ENCODE peak calls at places on chromosomes 3 and 15, in ten cellular contexts. One of them, this sample, is unnamed.
A peak's percentile ranks its signal among the peaks of the same experiment; 100 is the strongest.

GRCh38 chr15:72237286-72238224 is 6.6 kb upstream of the PKM start:
- DNase-seq in CD8-positive, alpha-beta T cell: peak; percentile 32
- DNase-seq in OCI-LY7: no peak
- DNase-seq in heart left ventricle: peak; percentile 73
- DNase-seq in heart right ventricle: no peak
- DNase-seq in cardiac muscle cell: peak; percentile 97
- DNase-seq in ascending aorta: peak; percentile 87
- DNase-seq in uterus: peak; percentile 57
- DNase-seq in body of pancreas: peak; percentile 26
- DNase-seq in BE2C: peak; percentile 60
- DNase-seq in this sample: peak; percentile 62

GRCh38 chr3:141538568-141538967 is 51.7 kb downstream of the RASA2 start:
- DNase-seq in CD8-positive, alpha-beta T cell: no peak
- DNase-seq in OCI-LY7: no peak
- DNase-seq in heart left ventricle: no peak
- DNase-seq in heart right ventricle: no peak
- DNase-seq in cardiac muscle cell: no peak
- DNase-seq in ascending aorta: no peak
- DNase-seq in uterus: no peak
- DNase-seq in body of pancreas: no peak
- DNase-seq in BE2C: no peak
- DNase-seq in this sample: no peak

GRCh38 chr3:15535757-15536156 is 14.3 kb upstream of the COLQ start:
- DNase-seq in CD8-positive, alpha-beta T cell: no peak
- DNase-seq in OCI-LY7: no peak
- DNase-seq in heart left ventricle: no peak
- DNase-seq in heart right ventricle: no peak
- DNase-seq in cardiac muscle cell: no peak
- DNase-seq in ascending aorta: no peak
- DNase-seq in uterus: no peak
- DNase-seq in body of pancreas: no peak
- DNase-seq in BE2C: no peak
- DNase-seq in this sample: no peak

GRCh38 chr15:42148808-42149492 is 7.5 kb downstream of the PLA2G4F start:
- DNase-seq in CD8-positive, alpha-beta T cell: no peak
- DNase-seq in OCI-LY7: no peak
- DNase-seq in heart left ventricle: no peak
- DNase-seq in heart right ventricle: peak; percentile 22
- DNase-seq in cardiac muscle cell: no peak
- DNase-seq in ascending aorta: peak; percentile 41
- DNase-seq in uterus: no peak
- DNase-seq in body of pancreas: no peak
- DNase-seq in BE2C: no peak
- DNase-seq in this sample: peak; percentile 32

GRCh38 chr3:27360113-27361078 is 8.8 kb downstream of the NEK10 start:
- DNase-seq in CD8-positive, alpha-beta T cell: no peak
- DNase-seq in OCI-LY7: peak; percentile 23
- DNase-seq in heart left ventricle: no peak
- DNase-seq in heart right ventricle: no peak
- DNase-seq in cardiac muscle cell: peak; percentile 28
- DNase-seq in ascending aorta: no peak
- DNase-seq in uterus: no peak
- DNase-seq in body of pancreas: peak; percentile 8
- DNase-seq in BE2C: no peak
- DNase-seq in this sample: peak; percentile 4

GRCh38 chr3:113354307-113354706 is 87.0 kb downstream of the CFAP44 start:
- DNase-seq in CD8-positive, alpha-beta T cell: no peak
- DNase-seq in OCI-LY7: no peak
- DNase-seq in heart left ventricle: no peak
- DNase-seq in heart right ventricle: no peak
- DNase-seq in cardiac muscle cell: no peak
- DNase-seq in ascending aorta: no peak
- DNase-seq in uterus: no peak
- DNase-seq in body of pancreas: no peak
- DNase-seq in BE2C: no peak
- DNase-seq in this sample: no peak

GRCh38 chr15:50182233-50183013 is 427 bp downstream of the SLC27A2 start:
- DNase-seq in CD8-positive, alpha-beta T cell: peak; percentile 40
- DNase-seq in OCI-LY7: no peak
- DNase-seq in heart left ventricle: no peak
- DNase-seq in heart right ventricle: no peak
- DNase-seq in cardiac muscle cell: peak; percentile 45
- DNase-seq in ascending aorta: no peak
- DNase-seq in uterus: no peak
- DNase-seq in body of pancreas: peak; percentile 36
- DNase-seq in BE2C: no peak
- DNase-seq in this sample: no peak

GRCh38 chr3:177358085-177358967 is 161.0 kb upstream of the TBL1XR1 start:
- DNase-seq in CD8-positive, alpha-beta T cell: peak; percentile 66
- DNase-seq in OCI-LY7: peak; percentile 68
- DNase-seq in heart left ventricle: peak; percentile 81
- DNase-seq in heart right ventricle: peak; percentile 87
- DNase-seq in cardiac muscle cell: peak; percentile 96
- DNase-seq in ascending aorta: peak; percentile 86
- DNase-seq in uterus: peak; percentile 46
- DNase-seq in body of pancreas: peak; percentile 44
- DNase-seq in BE2C: peak; percentile 73
- DNase-seq in this sample: peak; percentile 81

GRCh38 chr3:25181096-25181495 is 247.0 kb upstream of the RARB start:
- DNase-seq in CD8-positive, alpha-beta T cell: no peak
- DNase-seq in OCI-LY7: no peak
- DNase-seq in heart left ventricle: no peak
- DNase-seq in heart right ventricle: no peak
- DNase-seq in cardiac muscle cell: no peak
- DNase-seq in ascending aorta: no peak
- DNase-seq in uterus: no peak
- DNase-seq in body of pancreas: no peak
- DNase-seq in BE2C: no peak
- DNase-seq in this sample: no peak

GRCh38 chr3:138356666-138357409 is 8.5 kb downstream of the MRAS start:
- DNase-seq in CD8-positive, alpha-beta T cell: no peak
- DNase-seq in OCI-LY7: no peak
- DNase-seq in heart left ventricle: no peak
- DNase-seq in heart right ventricle: no peak
- DNase-seq in cardiac muscle cell: no peak
- DNase-seq in ascending aorta: no peak
- DNase-seq in uterus: no peak
- DNase-seq in body of pancreas: no peak
- DNase-seq in BE2C: no peak
- DNase-seq in this sample: no peak

GRCh38 chr3:169772530-169772950 is 656 bp upstream of the MYNN start:
- DNase-seq in CD8-positive, alpha-beta T cell: no peak
- DNase-seq in OCI-LY7: peak; percentile 82
- DNase-seq in heart left ventricle: peak; percentile 76
- DNase-seq in heart right ventricle: peak; percentile 75
- DNase-seq in cardiac muscle cell: peak; percentile 82
- DNase-seq in ascending aorta: peak; percentile 86
- DNase-seq in uterus: peak; percentile 76
- DNase-seq in body of pancreas: peak; percentile 83
- DNase-seq in BE2C: peak; percentile 81
- DNase-seq in this sample: peak; percentile 81

GRCh38 chr3:147921044-147921443 is 511.9 kb downstream of the ZIC1 start:
- DNase-seq in CD8-positive, alpha-beta T cell: no peak
- DNase-seq in OCI-LY7: no peak
- DNase-seq in heart left ventricle: no peak
- DNase-seq in heart right ventricle: no peak
- DNase-seq in cardiac muscle cell: peak; percentile 18
- DNase-seq in ascending aorta: no peak
- DNase-seq in uterus: no peak
- DNase-seq in body of pancreas: no peak
- DNase-seq in BE2C: no peak
- DNase-seq in this sample: no peak

GRCh38 chr15:67782592-67782991 is 42.7 kb upstream of the SKOR1 start:
- DNase-seq in CD8-positive, alpha-beta T cell: no peak
- DNase-seq in OCI-LY7: peak; percentile 58
- DNase-seq in heart left ventricle: no peak
- DNase-seq in heart right ventricle: no peak
- DNase-seq in cardiac muscle cell: no peak
- DNase-seq in ascending aorta: no peak
- DNase-seq in uterus: no peak
- DNase-seq in body of pancreas: no peak
- DNase-seq in BE2C: no peak
- DNase-seq in this sample: no peak

GRCh38 chr15:101538177-101538576 is 48.7 kb upstream of the PCSK6 start:
- DNase-seq in CD8-positive, alpha-beta T cell: no peak
- DNase-seq in OCI-LY7: no peak
- DNase-seq in heart left ventricle: no peak
- DNase-seq in heart right ventricle: no peak
- DNase-seq in cardiac muscle cell: no peak
- DNase-seq in ascending aorta: peak; percentile 25
- DNase-seq in uterus: no peak
- DNase-seq in body of pancreas: no peak
- DNase-seq in BE2C: no peak
- DNase-seq in this sample: no peak

GRCh38 chr3:76958231-76958630 is 81.7 kb upstream of the ROBO2 start:
- DNase-seq in CD8-positive, alpha-beta T cell: no peak
- DNase-seq in OCI-LY7: no peak
- DNase-seq in heart left ventricle: no peak
- DNase-seq in heart right ventricle: no peak
- DNase-seq in cardiac muscle cell: no peak
- DNase-seq in ascending aorta: no peak
- DNase-seq in uterus: no peak
- DNase-seq in body of pancreas: no peak
- DNase-seq in BE2C: no peak
- DNase-seq in this sample: no peak

GRCh38 chr15:58602823-58603222 is 146.7 kb downstream of the ADAM10 start:
- DNase-seq in CD8-positive, alpha-beta T cell: no peak
- DNase-seq in OCI-LY7: no peak
- DNase-seq in heart left ventricle: no peak
- DNase-seq in heart right ventricle: no peak
- DNase-seq in cardiac muscle cell: no peak
- DNase-seq in ascending aorta: no peak
- DNase-seq in uterus: no peak
- DNase-seq in body of pancreas: no peak
- DNase-seq in BE2C: no peak
- DNase-seq in this sample: no peak

GRCh38 chr3:99049164-99049563 is 147.7 kb upstream of the DCBLD2 start:
- DNase-seq in CD8-positive, alpha-beta T cell: no peak
- DNase-seq in OCI-LY7: no peak
- DNase-seq in heart left ventricle: no peak
- DNase-seq in heart right ventricle: no peak
- DNase-seq in cardiac muscle cell: no peak
- DNase-seq in ascending aorta: no peak
- DNase-seq in uterus: no peak
- DNase-seq in body of pancreas: no peak
- DNase-seq in BE2C: no peak
- DNase-seq in this sample: no peak

GRCh38 chr3:64892664-64893309 is 205.0 kb upstream of the ADAMTS9 start:
- DNase-seq in CD8-positive, alpha-beta T cell: no peak
- DNase-seq in OCI-LY7: no peak
- DNase-seq in heart left ventricle: no peak
- DNase-seq in heart right ventricle: no peak
- DNase-seq in cardiac muscle cell: no peak
- DNase-seq in ascending aorta: no peak
- DNase-seq in uterus: no peak
- DNase-seq in body of pancreas: no peak
- DNase-seq in BE2C: no peak
- DNase-seq in this sample: no peak

GRCh38 chr3:64890466-64890865 is 202.7 kb upstream of the ADAMTS9 start:
- DNase-seq in CD8-positive, alpha-beta T cell: no peak
- DNase-seq in OCI-LY7: no peak
- DNase-seq in heart left ventricle: no peak
- DNase-seq in heart right ventricle: no peak
- DNase-seq in cardiac muscle cell: no peak
- DNase-seq in ascending aorta: no peak
- DNase-seq in uterus: no peak
- DNase-seq in body of pancreas: no peak
- DNase-seq in BE2C: no peak
- DNase-seq in this sample: no peak

GRCh38 chr3:64896173-64896925 is 208.5 kb upstream of the ADAMTS9 start:
- DNase-seq in CD8-positive, alpha-beta T cell: no peak
- DNase-seq in OCI-LY7: no peak
- DNase-seq in heart left ventricle: no peak
- DNase-seq in heart right ventricle: no peak
- DNase-seq in cardiac muscle cell: no peak
- DNase-seq in ascending aorta: no peak
- DNase-seq in uterus: no peak
- DNase-seq in body of pancreas: no peak
- DNase-seq in BE2C: no peak
- DNase-seq in this sample: no peak

GRCh38 chr3:64898941-64899340 is 211.1 kb upstream of the ADAMTS9 start:
- DNase-seq in CD8-positive, alpha-beta T cell: no peak
- DNase-seq in OCI-LY7: no peak
- DNase-seq in heart left ventricle: no peak
- DNase-seq in heart right ventricle: no peak
- DNase-seq in cardiac muscle cell: no peak
- DNase-seq in ascending aorta: no peak
- DNase-seq in uterus: no peak
- DNase-seq in body of pancreas: no peak
- DNase-seq in BE2C: no peak
- DNase-seq in this sample: no peak

GRCh38 chr3:64895095-64895494 is 207.3 kb upstream of the ADAMTS9 start:
- DNase-seq in CD8-positive, alpha-beta T cell: no peak
- DNase-seq in OCI-LY7: no peak
- DNase-seq in heart left ventricle: no peak
- DNase-seq in heart right ventricle: no peak
- DNase-seq in cardiac muscle cell: no peak
- DNase-seq in ascending aorta: no peak
- DNase-seq in uterus: no peak
- DNase-seq in body of pancreas: no peak
- DNase-seq in BE2C: no peak
- DNase-seq in this sample: no peak
- H3K4me1 ChIP-seq in CD8-positive, alpha-beta T cell: no peaks in the 10 kb centered on the region
- H3K4me1 ChIP-seq in OCI-LY7: no peaks in the 10 kb centered on the region
- H3K4me1 ChIP-seq in heart left ventricle: peaks cover 38% of the 10 kb centered on the region
- H3K4me1 ChIP-seq in heart right ventricle: peaks cover 58% of the 10 kb centered on the region
- H3K4me1 ChIP-seq in cardiac muscle cell: peaks cover 12% of the 10 kb centered on the region
- H3K4me1 ChIP-seq in ascending aorta: peaks cover 20% of the 10 kb centered on the region
- H3K4me1 ChIP-seq in uterus: no peaks in the 10 kb centered on the region
- H3K4me1 ChIP-seq in body of pancreas: peaks cover 7% of the 10 kb centered on the region
- H3K4me1 ChIP-seq in BE2C: peaks cover 5% of the 10 kb centered on the region
- H3K4me1 ChIP-seq in this sample: no peaks in the 10 kb centered on the region

GRCh38 chr15:57079446-57079845 is 161.0 kb downstream of the TCF12 start:
- DNase-seq in CD8-positive, alpha-beta T cell: no peak
- DNase-seq in OCI-LY7: no peak
- DNase-seq in heart left ventricle: no peak
- DNase-seq in heart right ventricle: no peak
- DNase-seq in cardiac muscle cell: no peak
- DNase-seq in ascending aorta: no peak
- DNase-seq in uterus: no peak
- DNase-seq in body of pancreas: no peak
- DNase-seq in BE2C: no peak
- DNase-seq in this sample: no peak
- TF ChIP-seq CTCF in CD8-positive, alpha-beta T cell: no peak
- TF ChIP-seq CTCF in OCI-LY7: peak; percentile 22
- TF ChIP-seq CTCF in heart left ventricle: no peak
- TF ChIP-seq CTCF in heart right ventricle: no peak
- TF ChIP-seq CTCF in cardiac muscle cell: no peak
- TF ChIP-seq CTCF in ascending aorta: no peak
- TF ChIP-seq CTCF in uterus: no peak
- TF ChIP-seq CTCF in body of pancreas: no peak
- TF ChIP-seq CTCF in BE2C: no peak
- TF ChIP-seq CTCF in this sample: no peak

GRCh38 chr3:195118671-195119070 is 152.3 kb downstream of the XXYLT1 start:
- DNase-seq in CD8-positive, alpha-beta T cell: no peak
- DNase-seq in OCI-LY7: no peak
- DNase-seq in heart left ventricle: no peak
- DNase-seq in heart right ventricle: no peak
- DNase-seq in cardiac muscle cell: peak; percentile 84
- DNase-seq in ascending aorta: no peak
- DNase-seq in uterus: no peak
- DNase-seq in body of pancreas: no peak
- DNase-seq in BE2C: no peak
- DNase-seq in this sample: no peak
- H3K4me1 ChIP-seq in CD8-positive, alpha-beta T cell: no peaks in the 10 kb centered on the region
- H3K4me1 ChIP-seq in OCI-LY7: no peaks in the 10 kb centered on the region
- H3K4me1 ChIP-seq in heart left ventricle: peaks cover 22% of the 10 kb centered on the region
- H3K4me1 ChIP-seq in heart right ventricle: peaks cover 38% of the 10 kb centered on the region
- H3K4me1 ChIP-seq in cardiac muscle cell: peaks cover 34% of the 10 kb centered on the region
- H3K4me1 ChIP-seq in ascending aorta: no peaks in the 10 kb centered on the region
- H3K4me1 ChIP-seq in uterus: no peaks in the 10 kb centered on the region
- H3K4me1 ChIP-seq in body of pancreas: no peaks in the 10 kb centered on the region
- H3K4me1 ChIP-seq in BE2C: peaks cover 6% of the 10 kb centered on the region
- H3K4me1 ChIP-seq in this sample: peaks cover 32% of the 10 kb centered on the region

GRCh38 chr3:45688194-45688881 is 858 bp upstream of the SACM1L start:
- DNase-seq in CD8-positive, alpha-beta T cell: peak; percentile 36
- DNase-seq in OCI-LY7: peak; percentile 50
- DNase-seq in heart left ventricle: no peak
- DNase-seq in heart right ventricle: no peak
- DNase-seq in cardiac muscle cell: peak; percentile 35
- DNase-seq in ascending aorta: no peak
- DNase-seq in uterus: peak; percentile 42
- DNase-seq in body of pancreas: peak; percentile 25
- DNase-seq in BE2C: peak; percentile 53
- DNase-seq in this sample: peak; percentile 43
- TF ChIP-seq CTCF in CD8-positive, alpha-beta T cell: no peak
- TF ChIP-seq CTCF in OCI-LY7: peak; percentile 26
- TF ChIP-seq CTCF in heart left ventricle: no peak
- TF ChIP-seq CTCF in heart right ventricle: no peak
- TF ChIP-seq CTCF in cardiac muscle cell: no peak
- TF ChIP-seq CTCF in ascending aorta: no peak
- TF ChIP-seq CTCF in uterus: no peak
- TF ChIP-seq CTCF in body of pancreas: no peak
- TF ChIP-seq CTCF in BE2C: no peak
- TF ChIP-seq CTCF in this sample: no peak

This sample was measured in Caco-2.